ENCODE peak calls at places on chromosomes 12 and 14, in nine cellular contexts. One of them, this sample, is unnamed.

GRCh38 chr12:109732321-109733305 is 19.0 kb downstream of the FAM222A start:
- DNase-seq in brain microvascular endothelial cell: no peak
- DNase-seq in T-cell: no peak
- DNase-seq in NCI-H1694: no peak
- DNase-seq in activated T-helper 2 cell treated with anti-CD3 and anti-CD28 coated beads, Interferon-gamma antibody, Interleukin-2, Interleukin-4, amounts not matched to agents 10 μg/mL and 5 μg/mL and 100 μg/mL, durations not matched to agents 14 hours and 24 hours and 36 hours: no peak
- DNase-seq in NCI-H1092: no peak
- DNase-seq in M059J: no peak
- DNase-seq in stimulated activated CD4-positive, alpha-beta T cell treated with anti-CD3 and anti-CD28 coated beads, Interleukin-15, amount 100 ng/mL, for 1 hour: no peak
- DNase-seq in naive thymus-derived CD4-positive, alpha-beta T cell: no peak
- DNase-seq in this sample: no peak

GRCh38 chr12:121030576-121031212 is 8.4 kb downstream of the OASL start:
- DNase-seq in stimulated activated CD4-positive, alpha-beta T cell treated with anti-CD3 and anti-CD28 coated beads, Interleukin-15, amount 100 ng/mL, for 1 hour: no peak
- DNase-seq in NCI-H1694: no peak
- DNase-seq in activated T-helper 2 cell treated with anti-CD3 and anti-CD28 coated beads, Interferon-gamma antibody, Interleukin-2, Interleukin-4, amounts not matched to agents 10 μg/mL and 5 μg/mL and 100 μg/mL, durations not matched to agents 14 hours and 24 hours and 36 hours: no peak
- DNase-seq in T-cell: no peak
- DNase-seq in naive thymus-derived CD4-positive, alpha-beta T cell: no peak
- DNase-seq in brain microvascular endothelial cell: no peak
- DNase-seq in M059J: no peak
- DNase-seq in NCI-H1092: no peak
- DNase-seq in this sample: no peak

GRCh38 chr14:96051642-96052540 is 12.7 kb downstream of the C14orf132 start:
- DNase-seq in activated T-helper 2 cell treated with anti-CD3 and anti-CD28 coated beads, Interferon-gamma antibody, Interleukin-2, Interleukin-4, amounts not matched to agents 10 μg/mL and 5 μg/mL and 100 μg/mL, durations not matched to agents 14 hours and 24 hours and 36 hours: no peak
- DNase-seq in NCI-H1694: no peak
- DNase-seq in brain microvascular endothelial cell: no peak
- DNase-seq in M059J: no peak
- DNase-seq in T-cell: no peak
- DNase-seq in naive thymus-derived CD4-positive, alpha-beta T cell: no peak
- DNase-seq in stimulated activated CD4-positive, alpha-beta T cell treated with anti-CD3 and anti-CD28 coated beads, Interleukin-15, amount 100 ng/mL, for 1 hour: no peak
- DNase-seq in NCI-H1092: no peak
- DNase-seq in this sample: no peak

GRCh38 chr14:68711551-68712437 is 81.1 kb downstream of the ZFP36L1 start:
- DNase-seq in naive thymus-derived CD4-positive, alpha-beta T cell: no peak
- DNase-seq in stimulated activated CD4-positive, alpha-beta T cell treated with anti-CD3 and anti-CD28 coated beads, Interleukin-15, amount 100 ng/mL, for 1 hour: no peak
- DNase-seq in T-cell: no peak
- DNase-seq in brain microvascular endothelial cell: no peak
- DNase-seq in NCI-H1092: no peak
- DNase-seq in NCI-H1694: no peak
- DNase-seq in activated T-helper 2 cell treated with anti-CD3 and anti-CD28 coated beads, Interferon-gamma antibody, Interleukin-2, Interleukin-4, amounts not matched to agents 10 μg/mL and 5 μg/mL and 100 μg/mL, durations not matched to agents 14 hours and 24 hours and 36 hours: no peak
- DNase-seq in M059J: no peak
- DNase-seq in this sample: no peak

GRCh38 chr14:23094666-23095195 is at the start of gene ACIN1:
- DNase-seq in T-cell: peak; percentile 67
- DNase-seq in NCI-H1092: no peak
- DNase-seq in brain microvascular endothelial cell: peak; percentile 78
- DNase-seq in NCI-H1694: no peak
- DNase-seq in activated T-helper 2 cell treated with anti-CD3 and anti-CD28 coated beads, Interferon-gamma antibody, Interleukin-2, Interleukin-4, amounts not matched to agents 10 μg/mL and 5 μg/mL and 100 μg/mL, durations not matched to agents 14 hours and 24 hours and 36 hours: no peak
- DNase-seq in stimulated activated CD4-positive, alpha-beta T cell treated with anti-CD3 and anti-CD28 coated beads, Interleukin-15, amount 100 ng/mL, for 1 hour: peak; percentile 54
- DNase-seq in M059J: peak; percentile 82
- DNase-seq in naive thymus-derived CD4-positive, alpha-beta T cell: no peak
- DNase-seq in this sample: peak; percentile 71

GRCh38 chr12:2273751-2274150 is 221.0 kb downstream of the CACNA1C start:
- DNase-seq in M059J: no peak
- DNase-seq in brain microvascular endothelial cell: no peak
- DNase-seq in NCI-H1694: no peak
- DNase-seq in stimulated activated CD4-positive, alpha-beta T cell treated with anti-CD3 and anti-CD28 coated beads, Interleukin-15, amount 100 ng/mL, for 1 hour: no peak
- DNase-seq in activated T-helper 2 cell treated with anti-CD3 and anti-CD28 coated beads, Interferon-gamma antibody, Interleukin-2, Interleukin-4, amounts not matched to agents 10 μg/mL and 5 μg/mL and 100 μg/mL, durations not matched to agents 14 hours and 24 hours and 36 hours: no peak
- DNase-seq in naive thymus-derived CD4-positive, alpha-beta T cell: no peak
- DNase-seq in NCI-H1092: no peak
- DNase-seq in T-cell: no peak
- DNase-seq in this sample: no peak

GRCh38 chr14:100587763-100588411 is 670 bp upstream of the BEGAIN start:
- DNase-seq in activated T-helper 2 cell treated with anti-CD3 and anti-CD28 coated beads, Interferon-gamma antibody, Interleukin-2, Interleukin-4, amounts not matched to agents 10 μg/mL and 5 μg/mL and 100 μg/mL, durations not matched to agents 14 hours and 24 hours and 36 hours: no peak
- DNase-seq in NCI-H1694: peak; percentile 93
- DNase-seq in M059J: no peak
- DNase-seq in naive thymus-derived CD4-positive, alpha-beta T cell: no peak
- DNase-seq in brain microvascular endothelial cell: no peak
- DNase-seq in stimulated activated CD4-positive, alpha-beta T cell treated with anti-CD3 and anti-CD28 coated beads, Interleukin-15, amount 100 ng/mL, for 1 hour: no peak
- DNase-seq in T-cell: no peak
- DNase-seq in NCI-H1092: no peak
- DNase-seq in this sample: no peak

GRCh38 chr12:52193991-52194390 is 2.2 kb upstream of the KRT80 start:
- DNase-seq in naive thymus-derived CD4-positive, alpha-beta T cell: no peak
- DNase-seq in NCI-H1694: no peak
- DNase-seq in activated T-helper 2 cell treated with anti-CD3 and anti-CD28 coated beads, Interferon-gamma antibody, Interleukin-2, Interleukin-4, amounts not matched to agents 10 μg/mL and 5 μg/mL and 100 μg/mL, durations not matched to agents 14 hours and 24 hours and 36 hours: no peak
- DNase-seq in brain microvascular endothelial cell: no peak
- DNase-seq in T-cell: no peak
- DNase-seq in M059J: peak; percentile 72
- DNase-seq in NCI-H1092: no peak
- DNase-seq in stimulated activated CD4-positive, alpha-beta T cell treated with anti-CD3 and anti-CD28 coated beads, Interleukin-15, amount 100 ng/mL, for 1 hour: no peak
- DNase-seq in this sample: no peak

GRCh38 chr12:132494294-132495164 is 4.6 kb downstream of the FBRSL1 start:
- DNase-seq in NCI-H1694: no peak
- DNase-seq in stimulated activated CD4-positive, alpha-beta T cell treated with anti-CD3 and anti-CD28 coated beads, Interleukin-15, amount 100 ng/mL, for 1 hour: no peak
- DNase-seq in naive thymus-derived CD4-positive, alpha-beta T cell: no peak
- DNase-seq in T-cell: no peak
- DNase-seq in NCI-H1092: no peak
- DNase-seq in brain microvascular endothelial cell: no peak
- DNase-seq in activated T-helper 2 cell treated with anti-CD3 and anti-CD28 coated beads, Interferon-gamma antibody, Interleukin-2, Interleukin-4, amounts not matched to agents 10 μg/mL and 5 μg/mL and 100 μg/mL, durations not matched to agents 14 hours and 24 hours and 36 hours: no peak
- DNase-seq in M059J: no peak
- DNase-seq in this sample: no peak

GRCh38 chr12:53862831-53863230 is 75.8 kb upstream of the HOXC13 start:
- DNase-seq in brain microvascular endothelial cell: no peak
- DNase-seq in NCI-H1694: no peak
- DNase-seq in T-cell: no peak
- DNase-seq in NCI-H1092: no peak
- DNase-seq in stimulated activated CD4-positive, alpha-beta T cell treated with anti-CD3 and anti-CD28 coated beads, Interleukin-15, amount 100 ng/mL, for 1 hour: no peak
- DNase-seq in naive thymus-derived CD4-positive, alpha-beta T cell: no peak
- DNase-seq in activated T-helper 2 cell treated with anti-CD3 and anti-CD28 coated beads, Interferon-gamma antibody, Interleukin-2, Interleukin-4, amounts not matched to agents 10 μg/mL and 5 μg/mL and 100 μg/mL, durations not matched to agents 14 hours and 24 hours and 36 hours: no peak
- DNase-seq in M059J: peak; percentile 72
- DNase-seq in this sample: no peak

This sample was measured in AG04450.